ENCODE peak calls at places on chromosome 4, in seven cellular contexts. N, I, U, R, P, V and O are unnamed samples.

GRCh38 chr4:36242629-36243354 is 1.5 kb downstream of the ARAP2 start:
- DNase-seq in N (no peak), I (no peak), U (no peak), R (no peak), P (no peak), V (peak; percentile 3), O (no peak)

GRCh38 chr4:1642196-1642951 is 41.7 kb downstream of the FAM53A start:
- DNase-seq in N (no peak), I (no peak), U (no peak), R (no peak), P (no peak), V (no peak), O (no peak)

GRCh38 chr4:82287720-82288119 is 86.1 kb downstream of the HNRNPD start:
- DNase-seq in N (no peak), I (no peak), U (no peak), R (no peak), P (no peak), V (no peak), O (no peak)

GRCh38 chr4:119739796-119740195 is 111.2 kb upstream of the PDE5A start:
- DNase-seq in N (no peak), I (no peak), U (no peak), R (no peak), P (no peak), V (no peak), O (no peak)

GRCh38 chr4:11468901-11469300 is 40.2 kb upstream of the HS3ST1 start:
- DNase-seq in N (no peak), I (peak; percentile 18), U (no peak), R (no peak), P (no peak), V (no peak), O (no peak)

GRCh38 chr4:40976343-40976742 is 226.6 kb downstream of the NSUN7 start:
- DNase-seq in N (peak; percentile 32), I (peak; percentile 63), U (peak; percentile 70), R (no peak), P (peak; percentile 42), V (peak; percentile 81), O (no peak)

GRCh38 chr4:182306792-182307507 is 63.7 kb downstream of the TENM3 start:
- DNase-seq in N (no peak), I (no peak), U (peak; percentile 6), R (peak; percentile 13), P (peak; percentile 67), V (peak; percentile 44), O (no peak)

GRCh38 chr4:123529278-123529568 is 132.6 kb downstream of the SPRY1 start:
- DNase-seq in N (no peak), I (no peak), U (no peak), R (no peak), P (no peak), V (no peak), O (no peak)

GRCh38 chr4:81472249-81473085 is 760 bp upstream of the RASGEF1B start:
- DNase-seq in N (no peak), I (peak; percentile 75), U (no peak), R (no peak), P (no peak), V (peak; percentile 55), O (peak; percentile 60)

GRCh38 chr4:54224960-54225670 is 4.0 kb upstream of the PDGFRA start:
- DNase-seq in N (no peak), I (peak; percentile 31), U (no peak), R (no peak), P (no peak), V (no peak), O (no peak)
- H3K9ac ChIP-seq in N (no peak overlapping the region), I (peak overlapping the region; percentile 65), U (peak overlapping the region; percentile 87), R (no peak overlapping the region), P (no peak overlapping the region), V (peak overlapping the region; percentile 14), O (no peak overlapping the region)

GRCh38 chr4:145936142-145937020 is 2.2 kb downstream of the ZNF827 start:
- DNase-seq in N (no peak), I (peak; percentile 94), U (peak; percentile 73), R (no peak), P (peak; percentile 67), V (peak; percentile 74), O (peak; percentile 24)
- H3K9ac ChIP-seq in N (peak overlapping the region; percentile 77), I (peak overlapping the region; percentile 77), U (peak overlapping the region; percentile 94), R (peak overlapping the region; percentile 83), P (peak overlapping the region; percentile 80), V (peak overlapping the region; percentile 64), O (peak overlapping the region; percentile 41)

GRCh38 chr4:185122681-185123345 is 20.3 kb upstream of the SLC25A4 start:
- DNase-seq in N (no peak), I (no peak), U (no peak), R (no peak), P (peak; percentile 38), V (no peak), O (no peak)
- H3K9ac ChIP-seq in N (no peak overlapping the region), I (no peak overlapping the region), U (no peak overlapping the region), R (no peak overlapping the region), P (no peak overlapping the region), V (no peak overlapping the region), O (no peak overlapping the region)

GRCh38 chr4:135238940-135239339 is 1037.4 kb upstream of the PABPC4L start:
- DNase-seq in N (no peak), I (no peak), U (no peak), R (no peak), P (no peak), V (no peak), O (no peak)
- H3K9ac ChIP-seq in N (no peak overlapping the region), I (no peak overlapping the region), U (no peak overlapping the region), R (no peak overlapping the region), P (no peak overlapping the region), V (no peak overlapping the region), O (no peak overlapping the region)

DNA sequence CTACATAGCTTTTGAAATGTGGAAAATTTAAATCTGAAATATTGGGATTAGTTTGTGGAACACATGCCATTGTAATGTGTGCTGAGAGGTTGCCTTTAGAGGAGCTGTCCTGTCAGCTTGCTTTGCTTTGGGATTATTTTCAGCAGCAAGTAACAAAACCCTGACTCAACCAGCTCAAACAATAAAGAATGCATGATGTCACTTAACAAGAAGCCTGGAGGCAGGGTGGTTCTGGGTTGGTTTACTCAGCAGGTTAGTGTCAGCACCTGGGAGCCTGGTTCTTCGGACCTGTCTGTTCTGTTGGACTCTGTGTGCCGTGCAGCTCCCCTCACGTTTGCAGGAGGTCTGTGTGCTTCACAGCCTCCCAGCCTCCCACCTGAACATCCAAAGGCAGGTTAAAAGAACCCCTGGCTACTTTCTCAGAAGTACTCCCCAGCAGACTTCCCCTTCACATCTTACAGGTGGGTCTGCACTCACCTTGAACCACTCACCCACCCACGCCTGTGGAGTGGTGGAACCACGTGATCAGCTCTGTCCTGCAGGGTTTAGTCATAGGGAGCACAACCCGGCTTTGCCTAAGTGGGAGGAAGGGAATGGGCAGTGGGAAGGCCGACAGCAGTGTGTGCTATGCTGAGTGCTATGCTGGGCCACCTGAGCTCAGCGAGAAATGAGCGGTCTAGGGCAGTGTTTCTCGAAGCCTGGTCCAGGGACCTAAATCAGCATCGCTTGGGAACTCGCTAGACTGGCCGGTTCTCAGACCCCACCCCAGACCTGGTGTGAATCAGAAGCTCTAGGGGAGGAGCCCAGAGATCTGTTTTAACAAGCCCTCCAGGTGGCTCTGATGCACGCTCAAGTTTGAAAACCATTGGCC is 20.4 kb downstream of the TMEM131L start:
- DNase-seq in N (no peak), I (peak; percentile 94), U (peak; percentile 91), R (peak; percentile 90), P (peak; percentile 97), V (peak; percentile 70), O (no peak)
- H3K9ac ChIP-seq in N (no peak overlapping the region), I (no peak overlapping the region), U (no peak overlapping the region), R (peak overlapping the region; percentile 78), P (peak overlapping the region; percentile 85), V (no peak overlapping the region), O (peak overlapping the region; percentile 10)

GRCh38 chr4:145297556-145297955 is 117.2 kb upstream of the OTUD4 start:
- DNase-seq in N (no peak), I (no peak), U (no peak), R (no peak), P (no peak), V (no peak), O (no peak)

GRCh38 chr4:145301386-145302080 is 121.1 kb upstream of the OTUD4 start:
- DNase-seq in N (no peak), I (peak; percentile 12), U (no peak), R (peak; percentile 85), P (peak; percentile 60), V (no peak), O (no peak)

GRCh38 chr4:145299380-145300076 is 119.1 kb upstream of the OTUD4 start:
- DNase-seq in N (no peak), I (no peak), U (peak; percentile 75), R (peak; percentile 49), P (peak; percentile 90), V (peak; percentile 11), O (peak; percentile 69)

GRCh38 chr4:145302725-145303124 is 122.3 kb upstream of the OTUD4 start:
- DNase-seq in N (no peak), I (no peak), U (no peak), R (peak; percentile 35), P (no peak), V (no peak), O (no peak)

GRCh38 chr4:145298885-145299284 is 118.5 kb upstream of the OTUD4 start:
- DNase-seq in N (no peak), I (no peak), U (no peak), R (no peak), P (no peak), V (no peak), O (no peak)
- H3K9ac ChIP-seq in N (no peak overlapping the region), I (no peak overlapping the region), U (no peak overlapping the region), R (no peak overlapping the region), P (no peak overlapping the region), V (no peak overlapping the region), O (no peak overlapping the region)

GRCh38 chr4:95547708-95548471 is 883 bp downstream of the UNC5C start:
- DNase-seq in N (no peak), I (no peak), U (no peak), R (no peak), P (peak; percentile 53), V (no peak), O (no peak)

GRCh38 chr4:95545526-95545925 is 3.2 kb downstream of the UNC5C start:
- DNase-seq in N (no peak), I (peak; percentile 9), U (no peak), R (no peak), P (peak; percentile 31), V (no peak), O (no peak)

GRCh38 chr4:95548738-95549245 is at the start of gene UNC5C:
- DNase-seq in N (no peak), I (peak; percentile 92), U (no peak), R (no peak), P (peak; percentile 83), V (peak; percentile 85), O (no peak)

GRCh38 chr4:95546236-95546635 is 2.5 kb downstream of the UNC5C start:
- DNase-seq in N (no peak), I (peak; percentile 86), U (no peak), R (no peak), P (peak; percentile 27), V (no peak), O (no peak)

DNA sequence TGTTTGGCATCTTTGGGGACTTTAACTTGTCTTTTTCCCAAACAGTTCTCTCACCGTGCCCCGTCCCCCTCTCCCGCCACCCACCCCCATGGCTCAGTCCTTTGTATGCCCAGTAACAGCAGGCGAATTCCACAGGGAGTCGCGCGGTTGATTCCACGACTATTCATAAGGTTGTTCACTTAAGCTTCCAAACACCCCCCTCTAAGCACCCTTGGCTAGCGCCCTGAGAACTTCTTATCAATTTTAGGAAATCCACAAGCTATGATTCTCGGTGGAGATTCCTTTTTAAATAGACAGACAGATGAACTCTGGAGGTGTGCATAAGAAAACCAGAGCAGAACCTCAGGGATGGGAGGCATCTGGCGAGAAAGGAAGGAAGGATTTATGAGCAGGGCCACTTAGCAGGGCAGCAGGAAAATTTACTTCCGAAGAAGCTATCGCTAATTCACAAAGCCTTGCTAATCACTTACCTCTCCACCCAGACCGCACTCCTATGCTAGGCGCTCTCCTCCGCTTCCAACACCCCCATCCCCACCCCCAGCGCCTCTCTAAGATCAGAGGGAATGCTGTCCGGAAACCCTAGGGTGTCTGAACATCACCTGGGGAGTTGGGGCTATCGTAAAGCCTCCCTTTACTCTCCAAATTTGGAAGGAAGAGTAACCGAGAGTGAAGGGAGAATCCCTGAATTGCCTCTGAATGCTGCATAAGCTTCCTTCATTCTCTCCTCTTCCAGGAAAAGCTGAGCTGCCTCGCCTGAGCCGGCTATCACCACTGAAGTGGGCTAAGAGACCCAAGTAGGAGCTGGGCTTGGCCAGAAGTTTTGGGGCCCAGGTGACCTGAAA is 1.7 kb downstream of the UNC5C start:
- DNase-seq in N (no peak), I (peak; percentile 80), U (no peak), R (no peak), P (peak; percentile 45), V (no peak), O (no peak)
- H3K9ac ChIP-seq in N (no peak overlapping the region), I (peak overlapping the region; percentile 57), U (no peak overlapping the region), R (no peak overlapping the region), P (peak overlapping the region; percentile 36), V (peak overlapping the region; percentile 26), O (no peak overlapping the region)